ENCODE peak calls at places on chromosomes 12 and 14, in nine cellular contexts. U, I, F, W, R, E, A, O and J are unnamed samples.

GRCh38 chr12:57605308-57606015 is 838 bp downstream of the DTX3 start:
- DNase-seq in O (no peak), R (no peak), E (no peak), F (no peak), W (no peak), A (peak), I (no peak), U (no peak), J (no peak)

GRCh38 chr12:53101266-53101665 is 2.0 kb upstream of the SOAT2 start:
- DNase-seq in O (no peak), R (no peak), W (no peak), A (no peak), F (no peak), I (no peak), U (no peak), E (no peak), J (no peak)

GRCh38 chr12:94831081-94831747 is 172.3 kb downstream of the NDUFA12 start:
- DNase-seq in I (no peak), E (no peak), A (no peak), F (no peak), O (no peak), W (no peak), R (no peak), U (no peak), J (no peak)

GRCh38 chr14:23056956-23057756 is at the start of gene CDH24:
- DNase-seq in R (peak), O (no peak), F (peak), A (peak), U (peak), E (no peak), I (peak), W (no peak), J (peak)

GRCh38 chr14:88323520-88324199 is 591 bp upstream of the KCNK10 start:
- DNase-seq in R (no peak), U (no peak), F (peak), O (no peak), W (peak), E (no peak), A (peak), I (no peak), J (peak)

GRCh38 chr14:68947802-68948201 is 31.3 kb downstream of the ACTN1 start:
- DNase-seq in O (no peak), W (peak), E (peak), I (peak), F (peak), R (no peak), U (peak), A (no peak), J (no peak)

GRCh38 chr14:68682166-68683103 is 110.4 kb downstream of the ZFP36L1 start:
- DNase-seq in F (peak), R (peak), A (peak), W (peak), U (peak), I (peak), E (peak), O (no peak), J (no peak)

GRCh38 chr12:13027032-13027431 is 17.1 kb upstream of the FAM234B start:
- DNase-seq in E (no peak), O (no peak), R (no peak), W (no peak), I (no peak), A (no peak), U (no peak), F (no peak), J (no peak)

GRCh38 chr14:21860172-21860571 is 186.6 kb upstream of the OR4E1 start:
- DNase-seq in F (no peak), R (peak), E (no peak), W (no peak), I (no peak), U (peak), A (peak), O (peak), J (no peak)

GRCh38 chr14:102749833-102750775 is 27.1 kb upstream of the TRAF3 start:
- DNase-seq in I (no peak), O (no peak), U (no peak), R (no peak), A (no peak), E (no peak), F (no peak), W (peak), J (no peak)

GRCh38 chr14:95529242-95529641 is 5.6 kb upstream of the GLRX5 start:
- DNase-seq in F (no peak), R (no peak), E (no peak), A (no peak), O (no peak), U (no peak), I (no peak), W (no peak), J (no peak)

GRCh38 chr14:104392001-104392395 is 187.6 kb upstream of the C14orf180 start:
- DNase-seq in I (no peak), E (no peak), O (no peak), A (no peak), W (no peak), U (no peak), R (no peak), F (no peak), J (no peak)

GRCh38 chr14:69023035-69023434 is 43.9 kb upstream of the ACTN1 start:
- DNase-seq in I (no peak), U (no peak), F (no peak), W (no peak), E (no peak), R (no peak), O (no peak), A (no peak), J (no peak)

GRCh38 chr14:89417111-89417468 is at the start of gene FOXN3:
- DNase-seq in W (peak), F (peak), O (peak), E (peak), I (peak), U (peak), R (peak), A (peak), J (peak)

GRCh38 chr14:68864301-68864810 is 71.5 kb upstream of the ZFP36L1 start:
- DNase-seq in R (no peak), F (peak), U (peak), A (no peak), I (no peak), O (no peak), E (no peak), W (no peak), J (no peak)

GRCh38 chr12:124940393-124941169 is 26.1 kb upstream of the UBC start:
- DNase-seq in A (peak), F (peak), I (peak), O (peak), U (peak), R (peak), E (peak), W (no peak), J (no peak)

GRCh38 chr14:100387450-100387849 is 64.3 kb downstream of the SLC25A47 start:
- DNase-seq in U (no peak), O (no peak), F (no peak), W (no peak), A (no peak), I (no peak), R (no peak), E (no peak), J (no peak)

GRCh38 chr14:101934751-101935150 is 29.6 kb upstream of the DYNC1H1 start:
- DNase-seq in U (no peak), O (no peak), E (no peak), F (no peak), R (no peak), I (peak), A (no peak), W (no peak), J (no peak)

GRCh38 chr12:27474344-27474743 is 27.8 kb downstream of the SMCO2 start:
- DNase-seq in E (no peak), A (peak), R (no peak), U (peak), O (no peak), I (no peak), W (no peak), F (peak), J (no peak)

GRCh38 chr14:23365353-23366162 is 586 bp upstream of the EFS start:
- DNase-seq in E (no peak), W (no peak), F (no peak), I (no peak), O (no peak), A (peak), R (no peak), U (no peak), J (no peak)